ENCODE peak calls at places on chromosomes 7 and 10, in four cellular contexts. I is stimulated activated naive B cell treated with anti-CD40 and anti-IgM and Interleukin-4, amounts not matched to agents 10 μg/mL and 1 μg/mL and 100 μg/mL, for 72 hours; F is cerebellum; Z is LoVo. V is an unnamed sample.

GRCh38 chr7:25116621-25117020 is 8.4 kb downstream of the CYCS start:
- DNase-seq in Z (no peak), F (no peak), I (no peak), V (no peak)

GRCh38 chr10:50929670-50930069 is 44.2 kb upstream of the A1CF start:
- DNase-seq in Z (no peak), I (no peak), F (no peak), V (no peak)

GRCh38 chr7:22109761-22110160 is 164.1 kb upstream of the CDCA7L start:
- DNase-seq in F (no peak), I (no peak), Z (no peak), V (peak)

GRCh38 chr10:11345224-11346054 is 266.0 kb downstream of the USP6NL start:
- DNase-seq in I (peak), Z (peak), F (no peak), V (peak)

GRCh38 chr7:4239991-4240812 is 441.9 kb upstream of the FOXK1 start:
- DNase-seq in Z (no peak), I (no peak), F (no peak), V (no peak)

GRCh38 chr7:158353606-158354570 is 233.7 kb downstream of the PTPRN2 start:
- DNase-seq in F (no peak), Z (peak), I (no peak), V (peak)

GRCh38 chr7:139572071-139572470 is 48.6 kb downstream of the CLEC2L start:
- DNase-seq in Z (no peak), I (no peak), F (no peak), V (no peak)

GRCh38 chr7:52119537-52119936 is 802.9 kb upstream of the COBL start:
- DNase-seq in F (no peak), Z (no peak), I (no peak), V (no peak)

GRCh38 chr7:138668946-138669345 is 32.2 kb downstream of the SVOPL start:
- DNase-seq in Z (no peak), F (no peak), I (no peak), V (no peak)

GRCh38 chr10:17784701-17785100 is 24.4 kb upstream of the MRC1 start:
- DNase-seq in F (peak), Z (no peak), I (no peak), V (no peak)

GRCh38 chr10:130022071-130022470 is 58.0 kb upstream of the EBF3 start:
- DNase-seq in Z (no peak), F (no peak), I (no peak), V (no peak)